ENCODE peak calls at places on chromosome 12, in five cellular contexts. K, S, O, I and X are unnamed samples.

GRCh38 chr12:74490390-74491064 is 47.1 kb upstream of the ATXN7L3B start:
- DNase-seq in K (no peak), S (no peak), O (no peak), I (no peak), X (no peak)

GRCh38 chr12:104219908-104220404 is 4.4 kb downstream of the TXNRD1 start:
- DNase-seq in K (peak; percentile 95), S (peak; percentile 49), O (peak; percentile 64), I (no peak), X (peak; percentile 44)

GRCh38 chr12:28424965-28425364 is 234.7 kb downstream of the CCDC91 start:
- DNase-seq in K (no peak), S (no peak), O (no peak), I (no peak), X (no peak)

GRCh38 chr12:52381206-52381605 is 4.2 kb downstream of the KRT84 start:
- DNase-seq in K (no peak), S (no peak), O (no peak), I (no peak), X (no peak)

GRCh38 chr12:122894173-122895121 is 1.5 kb downstream of the VPS37B start:
- DNase-seq in K (no peak), S (no peak), O (no peak), I (no peak), X (no peak)

GRCh38 chr12:8065991-8066594 is at the start of gene C3AR1:
- DNase-seq in K (peak; percentile 73), S (no peak), O (peak; percentile 1), I (no peak), X (no peak)

GRCh38 chr12:5898874-5899273 is 46.2 kb downstream of the ANO2 start:
- DNase-seq in K (no peak), S (peak; percentile 47), O (no peak), I (no peak), X (no peak)

GRCh38 chr12:110431957-110432587 is 18.1 kb downstream of the ARPC3 start:
- DNase-seq in K (no peak), S (no peak), O (no peak), I (no peak), X (no peak)

GRCh38 chr12:101829639-101830390 is 944 bp downstream of the GNPTAB start:
- DNase-seq in K (peak; percentile 36), S (no peak), O (no peak), I (no peak), X (no peak)

GRCh38 chr12:105330938-105331804 is 680 bp downstream of the C12orf75 start:
- DNase-seq in K (peak; percentile 44), S (peak; percentile 15), O (peak; percentile 11), I (peak; percentile 52), X (no peak)

GRCh38 chr12:91964501-91964900 is 181.1 kb downstream of the BTG1 start:
- DNase-seq in K (no peak), S (no peak), O (no peak), I (no peak), X (no peak)